ENCODE peak calls at places on chromosome 20, in six cellular contexts. G is GM23338; B is left ventricle myocardium inferior; J is OCI-LY7; Y is CD8-positive, alpha-beta T cell; P is tibial nerve. E is an unnamed sample.

GRCh38 chr20:5465281-5465680 is 148.5 kb upstream of the PROKR2 start:
- DNase-seq in G (no peak), B (no peak), J (no peak), Y (no peak), P (no peak), E (no peak)

GRCh38 chr20:63947638-63948456 is 8.4 kb downstream of the UCKL1 start:
- DNase-seq in G (no peak), B (no peak), J (no peak), Y (no peak), P (no peak), E (peak; percentile 19)

GRCh38 chr20:17992224-17992637 is 23.4 kb downstream of the MGME1 start:
- DNase-seq in G (no peak), B (no peak), J (no peak), Y (no peak), P (no peak), E (no peak)

GRCh38 chr20:34954905-34955231 is 738 bp downstream of the GSS start:
- DNase-seq in G (peak; percentile 42), B (no peak), J (no peak), Y (no peak), P (no peak), E (no peak)

GRCh38 chr20:1816384-1817381 is 78.5 kb upstream of the SIRPA start:
- DNase-seq in G (no peak), B (no peak), J (no peak), Y (peak; percentile 1), P (no peak), E (no peak)

GRCh38 chr20:59813948-59814834 is 119.2 kb downstream of the SYCP2 start:
- DNase-seq in G (no peak), B (no peak), J (no peak), Y (no peak), P (peak; percentile 15), E (no peak)

GRCh38 chr20:43963872-43964791 is 49.5 kb downstream of the TOX2 start:
- DNase-seq in G (no peak), B (peak; percentile 63), J (no peak), Y (no peak), P (peak; percentile 38), E (no peak)

GRCh38 chr20:14445310-14445709 is 107.9 kb upstream of the FLRT3 start:
- DNase-seq in G (no peak), B (no peak), J (no peak), Y (no peak), P (no peak), E (no peak)

GRCh38 chr20:22623211-22623610 is 38.8 kb upstream of the FOXA2 start:
- DNase-seq in G (peak; percentile 38), B (no peak), J (no peak), Y (no peak), P (no peak), E (peak; percentile 21)

GRCh38 chr20:51434026-51434425 is 108.5 kb downstream of the NFATC2 start:
- DNase-seq in G (no peak), B (no peak), J (no peak), Y (no peak), P (no peak), E (no peak)

GRCh38 chr20:51800769-51801219 is 1.5 kb downstream of the SALL4 start:
- DNase-seq in G (peak; percentile 51), B (no peak), J (no peak), Y (no peak), P (no peak), E (no peak)

GRCh38 chr20:41173791-41174341 is 36.5 kb downstream of the PLCG1 start:
- DNase-seq in G (no peak), B (no peak), J (no peak), Y (no peak), P (peak; percentile 4), E (no peak)

GRCh38 chr20:43913291-43914025 is 1.2 kb upstream of the TOX2 start:
- DNase-seq in G (peak; percentile 13), B (no peak), J (no peak), Y (no peak), P (no peak), E (no peak)

GRCh38 chr20:63690898-63691710 is 5.3 kb upstream of the TNFRSF6B start:
- DNase-seq in G (no peak), B (no peak), J (no peak), Y (no peak), P (no peak), E (peak; percentile 13)

GRCh38 chr20:13638162-13638495 is 603 bp downstream of the TASP1 start:
- DNase-seq in G (peak; percentile 63), B (no peak), J (no peak), Y (no peak), P (no peak), E (no peak)

GRCh38 chr20:57398901-57399535 is 7.8 kb downstream of the RBM38 start:
- DNase-seq in G (no peak), B (no peak), J (no peak), Y (no peak), P (no peak), E (no peak)

GRCh38 chr20:33667245-33668086 is 723 bp downstream of the ACTL10 start:
- DNase-seq in G (no peak), B (peak; percentile 58), J (peak; percentile 54), Y (no peak), P (no peak), E (peak; percentile 75)

GRCh38 chr20:56781108-56781739 is 152.1 kb downstream of the TFAP2C start:
- DNase-seq in G (no peak), B (no peak), J (no peak), Y (no peak), P (no peak), E (no peak)

GRCh38 chr20:33650753-33651561 is 11.2 kb upstream of the C20orf144 start:
- DNase-seq in G (no peak), B (no peak), J (no peak), Y (no peak), P (no peak), E (no peak)

GRCh38 chr20:34320861-34321260 is 17.7 kb upstream of the AHCY start:
- DNase-seq in G (no peak), B (no peak), J (no peak), Y (no peak), P (no peak), E (no peak)

GRCh38 chr20:25675161-25675560 is 21.5 kb downstream of the ZNF337 start:
- DNase-seq in G (no peak), B (no peak), J (no peak), Y (no peak), P (no peak), E (no peak)

GRCh38 chr20:19849341-19850189 is 91.5 kb downstream of the RIN2 start:
- DNase-seq in G (no peak), B (no peak), J (no peak), Y (no peak), P (no peak), E (no peak)

GRCh38 chr20:58092871-58093270 is 135.6 kb downstream of the ANKRD60 start:
- DNase-seq in G (no peak), B (no peak), J (no peak), Y (no peak), P (no peak), E (no peak)

GRCh38 chr20:19588731-19589130 is 169.3 kb upstream of the RIN2 start:
- DNase-seq in G (no peak), B (no peak), J (no peak), Y (no peak), P (peak; percentile 17), E (no peak)

GRCh38 chr20:11585752-11586352 is 331.8 kb upstream of the BTBD3 start:
- DNase-seq in G (peak; percentile 69), B (no peak), J (no peak), Y (no peak), P (no peak), E (no peak)
- TF ChIP-seq CTCF in G (peak; percentile 44), B (no peak), J (peak; percentile 51), Y (no peak), P (no peak), E (peak; percentile 28)

DNA sequence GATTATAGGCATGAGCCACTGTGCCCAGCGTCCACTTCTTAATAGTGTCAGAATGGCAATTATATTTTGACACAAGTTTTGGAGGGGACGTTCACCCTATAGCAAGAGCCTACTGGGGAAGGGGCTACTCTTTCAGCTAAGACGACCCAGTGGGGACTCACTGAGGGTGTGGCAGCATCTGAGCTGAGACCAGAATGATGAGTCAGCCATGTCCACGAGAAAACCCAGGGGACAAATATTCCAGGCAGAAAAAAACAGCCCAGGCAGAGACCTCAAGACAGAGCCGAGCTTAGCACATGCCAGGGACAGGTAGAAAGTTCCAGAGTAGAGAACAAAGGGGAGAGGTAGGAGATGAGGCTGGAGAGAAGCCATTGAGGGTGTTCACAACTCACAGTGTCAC is 11.1 kb downstream of the CNBD2 start:
- DNase-seq in G (no peak), B (no peak), J (no peak), Y (no peak), P (no peak), E (no peak)
- H3K27ac ChIP-seq in G (no peak overlapping the region), B (no peak overlapping the region), J (no peak overlapping the region), Y (no peak overlapping the region), P (no peak overlapping the region), E (no peak overlapping the region)

GRCh38 chr20:45347936-45348809 is at the start of gene SDC4:
- DNase-seq in G (peak; percentile 69), B (peak; percentile 70), J (no peak), Y (peak; percentile 24), P (peak; percentile 52), E (peak; percentile 68)
- H3K4me1 ChIP-seq in G (peaks cover 44% of the 10 kb centered on the region), B (peaks cover 54% of the 10 kb centered on the region), J (peaks cover 11% of the 10 kb centered on the region), Y (peaks cover 7% of the 10 kb centered on the region), P (peaks cover 54% of the 10 kb centered on the region), E (peaks cover 19% of the 10 kb centered on the region)

DNA sequence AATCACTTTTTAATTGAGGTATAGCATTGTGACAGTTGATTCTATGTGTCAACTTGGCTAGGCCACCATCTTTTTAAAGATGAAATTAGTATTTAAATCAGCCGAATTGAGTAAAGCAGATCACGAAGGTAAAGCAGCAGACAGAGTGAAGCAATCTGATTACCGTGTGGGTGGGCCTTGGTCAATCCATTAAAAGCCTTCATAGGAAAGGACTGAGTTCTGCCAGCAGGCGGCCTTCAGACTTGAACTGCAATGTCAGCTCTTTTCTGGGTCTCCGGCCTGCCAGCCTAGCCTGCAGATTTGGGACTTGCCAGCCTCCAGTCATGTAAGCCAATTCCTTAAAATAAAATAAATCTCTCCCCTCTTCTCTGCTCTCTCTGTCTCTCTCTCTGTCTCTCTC is 22.4 kb upstream of the TGM2 start:
- DNase-seq in G (peak; percentile 81), B (no peak), J (no peak), Y (no peak), P (no peak), E (no peak)
- TF ChIP-seq CTCF in G (peak; percentile 46), B (no peak), J (no peak), Y (no peak), P (no peak), E (no peak)